ENCODE peak calls at places on chromosome 4, in ten cellular contexts. G is progenitor cell of endocrine pancreas, Y is Calu3, C is astrocyte, H is pancreas, A is endothelial cell, V is body of pancreas, E is AG09309, U is lower lobe of right lung, Z is ovary. X is an unnamed sample.

GRCh38 chr4:622071-622995 is 3.0 kb upstream of the PDE6B start:
- DNase-seq in E (no peak), A (no peak), Y (no peak), G (no peak), H (no peak), U (no peak), Z (peak; percentile 13), C (no peak), V (no peak), X (no peak)

GRCh38 chr4:94690851-94691254 is 66.9 kb upstream of the BMPR1B start:
- DNase-seq in E (peak; percentile 44), H (no peak), U (no peak), Z (no peak), V (no peak), A (no peak), Y (no peak), G (no peak), C (peak; percentile 15), X (no peak)

GRCh38 chr4:20253272-20253798 is 1.6 kb downstream of the SLIT2 start:
- DNase-seq in G (no peak), E (no peak), U (no peak), A (no peak), H (no peak), C (no peak), Z (no peak), Y (no peak), V (no peak), X (peak; percentile 27)

GRCh38 chr4:67036791-67037190 is 508.5 kb downstream of the CENPC start:
- DNase-seq in Y (no peak), U (no peak), C (no peak), E (no peak), A (no peak), H (no peak), V (no peak), Z (no peak), G (no peak), X (no peak)

GRCh38 chr4:4753643-4754042 is 105.8 kb upstream of the MSX1 start:
- DNase-seq in E (no peak), G (no peak), Z (no peak), U (no peak), A (no peak), C (no peak), Y (no peak), H (no peak), V (no peak), X (no peak)

GRCh38 chr4:185965456-185966384 is 103.2 kb upstream of the TLR3 start:
- DNase-seq in A (no peak), U (no peak), H (no peak), E (no peak), G (no peak), C (no peak), Z (no peak), V (no peak), Y (no peak), X (no peak)

GRCh38 chr4:24741915-24742314 is 53.5 kb upstream of the SOD3 start:
- DNase-seq in A (no peak), E (no peak), G (no peak), H (no peak), V (no peak), C (no peak), Y (no peak), U (no peak), Z (no peak), X (no peak)

GRCh38 chr4:20338841-20339240 is 87.1 kb downstream of the SLIT2 start:
- DNase-seq in H (no peak), G (no peak), Z (no peak), A (no peak), E (no peak), Y (no peak), C (peak; percentile 36), V (no peak), U (no peak), X (no peak)

GRCh38 chr4:89800527-89801103 is 36.3 kb downstream of the SNCA start:
- DNase-seq in U (no peak), V (no peak), C (peak; percentile 86), Z (no peak), A (no peak), G (no peak), H (no peak), Y (peak; percentile 14), E (no peak), X (no peak)

GRCh38 chr4:148141536-148141935 is 300.7 kb downstream of the NR3C2 start:
- DNase-seq in V (no peak), H (no peak), E (no peak), G (no peak), Z (no peak), U (no peak), A (no peak), Y (no peak), C (no peak), X (no peak)

GRCh38 chr4:171588146-171588545 is 225.1 kb upstream of the GALNTL6 start:
- DNase-seq in U (no peak), Y (no peak), E (no peak), C (no peak), V (no peak), G (no peak), H (no peak), Z (no peak), A (no peak), X (no peak)

GRCh38 chr4:171765514-171765913 is 47.7 kb upstream of the GALNTL6 start:
- DNase-seq in U (no peak), Z (no peak), V (no peak), C (no peak), E (no peak), A (no peak), Y (no peak), H (no peak), G (no peak), X (no peak)

GRCh38 chr4:143375326-143376073 is 38.8 kb downstream of the GAB1 start:
- DNase-seq in Z (no peak), V (peak; percentile 24), G (no peak), A (peak; percentile 26), Y (peak; percentile 36), E (no peak), U (no peak), C (no peak), H (no peak), X (peak; percentile 16)

DNA sequence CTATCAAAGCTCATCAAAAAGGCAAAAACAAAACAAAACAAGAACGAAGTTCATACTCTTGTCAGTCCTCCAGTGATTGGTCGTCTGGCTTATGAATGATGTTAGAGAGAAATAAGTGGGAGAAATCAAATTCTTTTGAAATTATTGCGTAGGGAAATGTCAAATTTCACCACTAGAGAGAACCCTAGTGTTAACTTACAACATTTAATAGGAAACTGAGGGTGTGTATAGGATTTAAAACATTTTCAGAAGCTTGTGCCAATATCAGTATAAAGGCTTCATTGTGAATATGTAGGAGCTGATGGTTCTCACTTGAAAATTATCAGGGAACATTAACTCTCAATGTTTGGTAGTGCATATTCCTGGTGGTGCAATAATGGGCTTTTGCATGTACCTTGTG is 17.4 kb downstream of the ADH6 start:
- DNase-seq in Z (no peak), H (no peak), U (no peak), G (no peak), A (no peak), E (peak; percentile 14), C (no peak), Y (no peak), V (no peak), X (no peak)
- TF ChIP-seq CTCF in Z (no peak), H (no peak), U (no peak), G (no peak), A (no peak), E (peak; percentile 26), C (no peak), Y (no peak), V (no peak), X (no peak)

DNA sequence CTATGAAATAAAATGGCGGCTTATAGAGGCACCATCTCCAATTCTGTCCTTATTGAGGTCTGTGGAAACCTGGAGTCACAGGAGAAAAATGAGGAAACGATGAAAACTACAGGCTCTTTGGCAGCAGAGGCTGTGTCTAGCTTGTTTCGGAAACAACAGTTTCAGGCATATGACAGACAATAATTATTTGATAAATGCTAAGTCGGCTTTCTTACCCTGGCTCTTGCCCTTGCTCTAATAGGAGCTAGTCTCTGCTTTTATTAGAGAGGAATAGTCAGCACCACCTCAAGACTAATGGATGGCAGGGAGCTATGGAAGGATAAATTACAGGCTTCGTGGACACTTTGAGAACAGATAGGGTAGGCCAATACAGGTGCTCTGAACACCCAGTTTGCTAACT is 24.3 kb downstream of the HADH start:
- DNase-seq in H (no peak), A (no peak), U (no peak), Z (no peak), V (no peak), E (no peak), G (no peak), C (no peak), Y (no peak), X (no peak)
- TF ChIP-seq CTCF in H (no peak), A (no peak), U (no peak), Z (no peak), V (no peak), E (no peak), G (no peak), C (no peak), Y (no peak), X (no peak)

DNA sequence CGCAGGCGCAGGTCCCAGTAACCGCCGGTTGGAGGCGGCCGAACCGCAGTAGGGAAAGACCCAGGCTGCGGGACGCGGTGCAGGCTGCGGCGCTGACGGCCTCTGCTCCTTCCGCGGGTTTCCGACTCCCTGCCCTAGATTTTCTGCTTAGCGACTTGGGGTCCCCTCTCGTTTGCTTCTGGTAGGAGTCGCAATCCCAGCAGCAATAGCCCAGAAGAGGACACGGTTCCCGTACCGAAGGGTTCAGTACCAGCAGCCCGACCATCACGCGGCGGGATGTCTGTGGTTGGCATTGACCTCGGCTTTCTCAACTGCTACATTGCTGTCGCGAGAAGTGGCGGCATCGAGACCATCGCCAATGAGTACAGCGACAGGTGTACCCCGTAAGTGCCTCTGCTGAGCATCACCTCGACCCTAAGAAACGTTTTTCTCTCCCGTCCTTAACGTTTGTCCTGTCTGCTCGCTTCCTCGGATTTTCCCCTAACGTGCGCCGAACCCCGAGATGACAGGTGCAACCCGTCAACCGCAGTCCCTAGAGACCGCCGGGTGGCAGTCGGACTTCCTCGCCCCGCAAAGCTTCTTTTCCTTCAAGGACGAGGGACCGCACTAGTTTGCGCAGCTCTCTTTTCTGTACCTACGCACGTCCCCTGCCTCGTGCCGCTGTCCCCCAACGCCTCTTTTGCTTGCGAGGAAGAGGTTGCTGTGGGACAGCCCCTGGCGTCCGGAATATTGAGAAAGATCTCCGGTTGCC is at the start of gene HSPA4L:
- DNase-seq in C (peak; percentile 32), U (peak; percentile 71), A (peak; percentile 28), G (peak; percentile 78), H (peak; percentile 95), E (no peak), Z (no peak), V (peak; percentile 62), Y (peak; percentile 58), X (peak; percentile 50)
- TF ChIP-seq CTCF in C (no peak), U (peak; percentile 55), A (no peak), G (peak; percentile 38), H (no peak), E (peak; percentile 1), Z (no peak), V (no peak), Y (no peak), X (no peak)

GRCh38 chr4:117137143-117137542 is 51.8 kb upstream of the TRAM1L1 start:
- DNase-seq in Y (peak; percentile 8), Z (no peak), A (no peak), V (no peak), U (no peak), C (peak; percentile 92), G (no peak), E (no peak), H (no peak), X (no peak)

GRCh38 chr4:117135634-117136354 is 50.4 kb upstream of the TRAM1L1 start:
- DNase-seq in Y (peak; percentile 4), V (no peak), A (no peak), H (no peak), Z (no peak), E (no peak), U (no peak), C (peak; percentile 6), G (no peak), X (no peak)

GRCh38 chr4:117134386-117134785 is 49.0 kb upstream of the TRAM1L1 start:
- DNase-seq in E (no peak), H (no peak), Y (peak; percentile 41), A (no peak), C (peak; percentile 85), G (no peak), Z (no peak), U (no peak), V (peak; percentile 20), X (peak; percentile 36)
- TF ChIP-seq CTCF in E (peak; percentile 19), H (peak; percentile 13), Y (peak; percentile 45), A (peak; percentile 63), C (peak; percentile 71), G (peak; percentile 67), Z (no peak), U (peak; percentile 30), V (peak; percentile 30), X (peak; percentile 54)